ENCODE peak calls at places on chromosome 10, in seven cellular contexts. J, A, Z, V, E, Y and N are unnamed samples.

GRCh38 chr10:1643161-1643910 is 94.0 kb downstream of the ADARB2 start:
- DNase-seq in J (peak; percentile 53), A (no peak), Z (peak; percentile 5), V (peak; percentile 35), E (peak; percentile 80), Y (no peak), N (peak; percentile 82)

GRCh38 chr10:108393111-108393510 is 1228.6 kb upstream of the SORCS1 start:
- DNase-seq in J (no peak), A (no peak), Z (no peak), V (no peak), E (no peak), Y (no peak), N (no peak)

GRCh38 chr10:57142925-57143576 is 782.0 kb upstream of the ZWINT start:
- DNase-seq in J (no peak), A (no peak), Z (no peak), V (no peak), E (no peak), Y (no peak), N (no peak)

GRCh38 chr10:26881600-26882331 is 21.0 kb upstream of the ABI1 start:
- DNase-seq in J (no peak), A (peak; percentile 69), Z (peak; percentile 58), V (peak; percentile 38), E (no peak), Y (peak; percentile 58), N (peak; percentile 75)

GRCh38 chr10:44650576-44651394 is 260.4 kb upstream of the TMEM72 start:
- DNase-seq in J (no peak), A (no peak), Z (no peak), V (no peak), E (no peak), Y (no peak), N (no peak)

GRCh38 chr10:44985175-44985681 is 6.6 kb upstream of the DEPP1 start:
- DNase-seq in J (no peak), A (no peak), Z (no peak), V (no peak), E (no peak), Y (no peak), N (no peak)

GRCh38 chr10:100446130-100446761 is 16.6 kb upstream of the WNT8B start:
- DNase-seq in J (no peak), A (no peak), Z (no peak), V (no peak), E (no peak), Y (no peak), N (no peak)

GRCh38 chr10:22617516-22617915 is 96.9 kb downstream of the PIP4K2A start:
- DNase-seq in J (no peak), A (no peak), Z (no peak), V (peak; percentile 27), E (no peak), Y (no peak), N (no peak)

GRCh38 chr10:4213441-4213840 is 428.4 kb upstream of the KLF6 start:
- DNase-seq in J (no peak), A (no peak), Z (no peak), V (no peak), E (no peak), Y (no peak), N (no peak)

GRCh38 chr10:75443362-75443761 is 11.9 kb downstream of the LRMDA start:
- DNase-seq in J (no peak), A (no peak), Z (no peak), V (no peak), E (no peak), Y (no peak), N (no peak)

GRCh38 chr10:28566458-28566857 is 33.5 kb downstream of the WAC start:
- DNase-seq in J (no peak), A (no peak), Z (peak; percentile 30), V (no peak), E (no peak), Y (no peak), N (no peak)

GRCh38 chr10:101241840-101242707 is 12.8 kb upstream of the LBX1 start:
- DNase-seq in J (no peak), A (no peak), Z (no peak), V (no peak), E (no peak), Y (no peak), N (no peak)

GRCh38 chr10:10044959-10045764 is 972.5 kb upstream of the CELF2 start:
- DNase-seq in J (no peak), A (no peak), Z (no peak), V (no peak), E (no peak), Y (no peak), N (no peak)

GRCh38 chr10:14926061-14926470 is 27.8 kb downstream of the DCLRE1C start:
- DNase-seq in J (no peak), A (no peak), Z (no peak), V (no peak), E (no peak), Y (no peak), N (no peak)

GRCh38 chr10:86668297-86669165 is at the start of gene LDB3:
- DNase-seq in J (peak; percentile 25), A (no peak), Z (no peak), V (no peak), E (no peak), Y (peak; percentile 65), N (no peak)

GRCh38 chr10:122445469-122445868 is 9.0 kb upstream of the ARMS2 start:
- DNase-seq in J (no peak), A (no peak), Z (no peak), V (no peak), E (no peak), Y (no peak), N (no peak)

GRCh38 chr10:125002044-125002422 is 60.1 kb downstream of the ZRANB1 start:
- DNase-seq in J (no peak), A (no peak), Z (no peak), V (no peak), E (no peak), Y (no peak), N (no peak)

GRCh38 chr10:94757916-94758315 is 4.6 kb upstream of the CYP2C19 start:
- DNase-seq in J (no peak), A (no peak), Z (no peak), V (no peak), E (no peak), Y (no peak), N (no peak)

GRCh38 chr10:22657566-22658190 is 56.7 kb downstream of the PIP4K2A start:
- DNase-seq in J (no peak), A (no peak), Z (no peak), V (no peak), E (no peak), Y (no peak), N (no peak)

GRCh38 chr10:94103902-94104301 is 110.2 kb downstream of the PLCE1 start:
- DNase-seq in J (no peak), A (no peak), Z (no peak), V (no peak), E (no peak), Y (no peak), N (no peak)

GRCh38 chr10:11603741-11604140 is 7.7 kb downstream of the USP6NL start:
- DNase-seq in J (no peak), A (no peak), Z (peak; percentile 81), V (no peak), E (no peak), Y (no peak), N (no peak)

GRCh38 chr10:21191512-21191911 is 294.4 kb upstream of the NEBL start:
- DNase-seq in J (no peak), A (peak; percentile 47), Z (no peak), V (no peak), E (no peak), Y (no peak), N (no peak)

GRCh38 chr10:71395621-71396020 is 1.1 kb upstream of the CDH23 start:
- DNase-seq in J (no peak), A (no peak), Z (no peak), V (no peak), E (peak; percentile 42), Y (peak; percentile 49), N (no peak)

DNA sequence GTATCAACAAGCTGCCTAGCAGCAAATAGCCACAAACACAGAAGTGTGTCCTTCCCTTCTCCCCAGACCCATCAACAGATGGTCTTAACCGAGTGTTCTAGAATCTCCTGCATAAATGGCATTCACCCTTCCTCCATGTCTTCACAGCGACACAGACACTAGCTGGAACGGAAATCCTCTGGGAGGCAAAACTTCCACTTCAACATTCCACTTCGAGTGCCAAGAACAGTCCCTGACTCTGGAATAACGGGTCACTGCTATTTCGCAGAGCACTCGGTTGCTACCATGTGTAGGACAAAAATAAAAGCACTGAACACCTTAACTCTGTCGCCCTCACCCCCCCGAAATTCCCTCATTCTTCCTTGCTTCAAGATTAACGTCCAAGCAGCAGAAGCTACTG is 65.1 kb downstream of the SFMBT2 start:
- DNase-seq in J (no peak), A (no peak), Z (no peak), V (no peak), E (no peak), Y (no peak), N (no peak)
- TF ChIP-seq JUND in J (no peak), A (no peak), Z (no peak), V (no peak), E (no peak), Y (no peak), N (no peak)

GRCh38 chr10:42980553-42981357 is 96.1 kb upstream of the RET start:
- DNase-seq in J (no peak), A (no peak), Z (no peak), V (no peak), E (peak; percentile 37), Y (no peak), N (no peak)
- TF ChIP-seq JUND in J (no peak), A (no peak), Z (no peak), V (no peak), E (no peak), Y (no peak), N (no peak)

DNA sequence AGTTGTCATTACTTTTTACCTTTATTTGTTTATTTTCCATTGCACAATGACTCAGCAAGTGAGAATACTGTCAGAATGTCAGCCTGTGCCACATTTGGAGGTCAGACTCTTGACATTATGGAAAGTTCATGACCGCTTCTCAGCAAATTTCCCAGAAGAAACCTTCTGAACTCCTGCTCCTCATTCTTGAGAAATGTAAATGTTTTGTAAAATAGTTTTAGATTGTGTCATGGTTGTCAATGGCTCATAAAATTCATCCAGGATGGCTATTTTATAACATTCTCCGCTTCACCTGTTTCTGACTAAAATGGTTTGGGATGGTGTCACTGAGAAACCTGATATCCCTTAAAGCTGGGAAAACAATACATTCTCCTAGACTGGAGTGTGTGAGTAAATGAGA is 671.6 kb downstream of the GATA3 start:
- DNase-seq in J (no peak), A (no peak), Z (no peak), V (no peak), E (no peak), Y (no peak), N (peak; percentile 70)
- TF ChIP-seq JUND in J (no peak), A (no peak), Z (no peak), V (no peak), E (no peak), Y (no peak), N (no peak)

GRCh38 chr10:35774109-35774508 is 132.0 kb upstream of the FZD8 start:
- DNase-seq in J (no peak), A (no peak), Z (no peak), V (no peak), E (no peak), Y (no peak), N (no peak)

GRCh38 chr10:35768731-35769130 is 126.6 kb upstream of the FZD8 start:
- DNase-seq in J (no peak), A (no peak), Z (no peak), V (no peak), E (no peak), Y (no peak), N (no peak)

GRCh38 chr10:35768011-35768410 is 125.9 kb upstream of the FZD8 start:
- DNase-seq in J (no peak), A (no peak), Z (no peak), V (no peak), E (no peak), Y (no peak), N (no peak)

GRCh38 chr10:35765996-35766395 is 123.9 kb upstream of the FZD8 start:
- DNase-seq in J (no peak), A (no peak), Z (no peak), V (no peak), E (no peak), Y (no peak), N (no peak)

GRCh38 chr10:35770817-35771355 is 128.8 kb upstream of the FZD8 start:
- DNase-seq in J (no peak), A (no peak), Z (no peak), V (no peak), E (no peak), Y (no peak), N (no peak)
- TF ChIP-seq JUND in J (no peak), A (no peak), Z (no peak), V (no peak), E (no peak), Y (no peak), N (no peak)